ENCODE peak calls at places on chromosome 1, in five cellular contexts. One of them, this sample, is unnamed.

GRCh38 chr1:234163267-234163919 is 209.9 kb upstream of the COA6 start:
- DNase-seq in HuH-7: no peak
- DNase-seq in MG63: no peak
- DNase-seq in CD4-positive, alpha-beta T cell: no peak
- DNase-seq in C1 segment of cervical spinal cord: no peak
- DNase-seq in this sample: no peak

GRCh38 chr1:38128511-38128910 is 81.9 kb upstream of the POU3F1 start:
- DNase-seq in C1 segment of cervical spinal cord: no peak
- DNase-seq in MG63: no peak
- DNase-seq in HuH-7: no peak
- DNase-seq in CD4-positive, alpha-beta T cell: no peak
- DNase-seq in this sample: no peak

GRCh38 chr1:238658766-238659165 is 727.6 kb upstream of the CHRM3 start:
- DNase-seq in MG63: peak; percentile 15
- DNase-seq in CD4-positive, alpha-beta T cell: no peak
- DNase-seq in C1 segment of cervical spinal cord: no peak
- DNase-seq in HuH-7: no peak
- DNase-seq in this sample: peak; percentile 22

GRCh38 chr1:20603473-20604464 is 14.9 kb downstream of the CDA start:
- DNase-seq in C1 segment of cervical spinal cord: no peak
- DNase-seq in CD4-positive, alpha-beta T cell: no peak
- DNase-seq in MG63: peak; percentile 87
- DNase-seq in HuH-7: no peak
- DNase-seq in this sample: peak; percentile 96

GRCh38 chr1:8985915-8986813 is 40.1 kb downstream of the SLC2A7 start:
- DNase-seq in CD4-positive, alpha-beta T cell: no peak
- DNase-seq in C1 segment of cervical spinal cord: no peak
- DNase-seq in HuH-7: no peak
- DNase-seq in MG63: peak; percentile 98
- DNase-seq in this sample: peak; percentile 97

GRCh38 chr1:51517361-51518032 is 1.6 kb downstream of the EPS15 start:
- DNase-seq in MG63: peak; percentile 41
- DNase-seq in HuH-7: no peak
- DNase-seq in C1 segment of cervical spinal cord: no peak
- DNase-seq in CD4-positive, alpha-beta T cell: no peak
- DNase-seq in this sample: peak; percentile 6

GRCh38 chr1:100538935-100539835 is 1.2 kb downstream of the GPR88 start:
- DNase-seq in MG63: peak; percentile 43
- DNase-seq in HuH-7: no peak
- DNase-seq in CD4-positive, alpha-beta T cell: no peak
- DNase-seq in C1 segment of cervical spinal cord: no peak
- DNase-seq in this sample: peak; percentile 65

GRCh38 chr1:84833198-84833597 is 59.8 kb downstream of the LPAR3 start:
- DNase-seq in MG63: no peak
- DNase-seq in HuH-7: no peak
- DNase-seq in C1 segment of cervical spinal cord: no peak
- DNase-seq in CD4-positive, alpha-beta T cell: no peak
- DNase-seq in this sample: no peak

This sample was measured in Daoy.